ENCODE peak calls at places on chromosomes 7 and 10, in five cellular contexts. R is NCI-H2081; B is T follicular helper cell; A is activated T-helper 2 cell treated with anti-CD3 and anti-CD28 coated beads, Interferon-gamma antibody, Interleukin-2, Interleukin-4, amounts not matched to agents 10 μg/mL and 5 μg/mL and 100 μg/mL, durations not matched to agents 14 hours and 24 hours and 36 hours; H is HFFc6. L is an unnamed sample.

GRCh38 chr7:35975851-35976454 is 175.1 kb downstream of the SEPTIN7 start:
- DNase-seq in R (peak; percentile 85), B (peak; percentile 33), A (peak; percentile 26), H (peak; percentile 66), L (peak; percentile 84)

GRCh38 chr7:131021902-131022301 is 287.9 kb upstream of the KLF14 start:
- DNase-seq in R (no peak), B (no peak), A (no peak), H (no peak), L (no peak)

GRCh38 chr7:90726623-90727022 is 130.5 kb downstream of the CDK14 start:
- DNase-seq in R (peak; percentile 29), B (no peak), A (no peak), H (no peak), L (peak; percentile 47)

GRCh38 chr7:111003883-111004282 is 87.0 kb upstream of the LRRN3 start:
- DNase-seq in R (no peak), B (no peak), A (no peak), H (no peak), L (no peak)

GRCh38 chr7:85185355-85186082 is 1.3 kb downstream of the SEMA3D start:
- DNase-seq in R (peak; percentile 48), B (no peak), A (no peak), H (peak; percentile 82), L (peak; percentile 70)

GRCh38 chr7:76506081-76506440 is 4.3 kb upstream of the UPK3B start:
- DNase-seq in R (no peak), B (no peak), A (peak; percentile 5), H (no peak), L (no peak)

GRCh38 chr10:598415-599170 is 90.9 kb downstream of the DIP2C start:
- DNase-seq in R (no peak), B (no peak), A (no peak), H (peak; percentile 97), L (no peak)

GRCh38 chr7:51268859-51269258 is 47.8 kb downstream of the COBL start:
- DNase-seq in R (no peak), B (no peak), A (no peak), H (no peak), L (no peak)

GRCh38 chr10:23067939-23068775 is 27.2 kb upstream of the MSRB2 start:
- DNase-seq in R (peak; percentile 69), B (peak; percentile 43), A (peak; percentile 24), H (peak; percentile 21), L (peak; percentile 79)

GRCh38 chr7:26508917-26509316 is 217.3 kb downstream of the SNX10 start:
- DNase-seq in R (peak; percentile 88), B (no peak), A (no peak), H (no peak), L (peak; percentile 62)

GRCh38 chr7:3162286-3162685 is 118.6 kb upstream of the CARD11 start:
- DNase-seq in R (no peak), B (no peak), A (no peak), H (no peak), L (peak; percentile 17)

GRCh38 chr10:79378647-79379511 is 31.6 kb downstream of the PPIF start:
- DNase-seq in R (no peak), B (no peak), A (no peak), H (no peak), L (no peak)

L was measured in PC-3.